ENCODE peak calls at places on chromosomes 4 and X, in five cellular contexts. V, E, Z, R and W are unnamed samples. For H3K9me3 and H3K4me1, the result is how much of the 10 kb centered on the place peaks cover.

GRCh38 chrX:47190445-47191269 is 3.0 kb upstream of the UBA1 start:
- DNase-seq in R (peak), E (peak), Z (peak), V (peak), W (peak)

GRCh38 chrX:134520860-134521390 is 61.0 kb downstream of the HPRT1 start:
- DNase-seq in Z (peak), R (no peak), V (peak), E (peak), W (no peak)

GRCh38 chr4:76677571-76678326 is 220.2 kb downstream of the SOWAHB start:
- DNase-seq in R (no peak), V (no peak), E (no peak), Z (no peak), W (peak)

GRCh38 chr4:153792893-153793227 is 4.0 kb upstream of the SFRP2 start:
- DNase-seq in R (no peak), Z (no peak), E (no peak), V (no peak), W (no peak)

GRCh38 chr4:173448557-173448918 is 49.6 kb upstream of the SCRG1 start:
- DNase-seq in R (no peak), E (peak), V (no peak), Z (no peak), W (no peak)

GRCh38 chr4:89364559-89364958 is 57.0 kb upstream of the GPRIN3 start:
- DNase-seq in V (no peak), R (no peak), E (no peak), Z (no peak), W (no peak)

GRCh38 chrX:116232833-116233232 is 62.3 kb downstream of the AGTR2 start:
- DNase-seq in R (no peak), E (peak), Z (no peak), V (no peak), W (no peak)

GRCh38 chr4:21948347-21949072 is at the start of gene KCNIP4:
- DNase-seq in E (peak), V (no peak), Z (peak), R (peak), W (peak)

GRCh38 chr4:96677499-96677898 is 837.6 kb downstream of the PDHA2 start:
- DNase-seq in Z (no peak), R (no peak), E (no peak), V (no peak), W (no peak)

GRCh38 chrX:72270316-72270866 is 6.7 kb downstream of the RPS4X start:
- DNase-seq in V (no peak), R (no peak), Z (no peak), E (no peak), W (no peak)

GRCh38 chrX:70166601-70167590 is 10.4 kb upstream of the DGAT2L6 start:
- DNase-seq in Z (no peak), R (no peak), V (no peak), E (peak), W (no peak)

GRCh38 chrX:10549280-10549679 is 71.1 kb downstream of the MID1 start:
- DNase-seq in R (no peak), Z (peak), V (peak), E (no peak), W (no peak)

GRCh38 chr4:48746608-48747374 is 33.3 kb downstream of the FRYL start:
- DNase-seq in Z (no peak), V (no peak), R (no peak), E (no peak), W (no peak)

GRCh38 chr4:64718091-64718490 is 308.8 kb upstream of the TECRL start:
- DNase-seq in E (peak), V (no peak), Z (no peak), R (no peak), W (no peak)

GRCh38 chrX:21479695-21480280 is 105.6 kb downstream of the CNKSR2 start:
- DNase-seq in E (peak), R (no peak), V (no peak), Z (no peak), W (no peak)

GRCh38 chr4:82145850-82146249 is 227.9 kb downstream of the HNRNPD start:
- DNase-seq in R (no peak), E (no peak), Z (no peak), V (no peak), W (no peak)

GRCh38 chrX:40068048-40068447 is 29.7 kb downstream of the BCOR start:
- DNase-seq in V (no peak), R (no peak), E (peak), Z (no peak), W (no peak)

GRCh38 chrX:73877687-73878086 is 314.7 kb downstream of the CHIC1 start:
- DNase-seq in Z (no peak), E (no peak), V (no peak), R (no peak), W (no peak)

GRCh38 chrX:45591650-45592049 is 391.0 kb upstream of the DIPK2B start:
- DNase-seq in Z (no peak), R (no peak), V (no peak), E (no peak), W (no peak)

GRCh38 chr4:156734965-156735895 is 236.4 kb downstream of the PDGFC start:
- DNase-seq in V (no peak), R (no peak), Z (no peak), E (peak), W (no peak)

GRCh38 chr4:83536649-83537352 is 893 bp downstream of the GPAT3 start:
- DNase-seq in V (no peak), E (peak), Z (peak), R (no peak), W (no peak)

GRCh38 chrX:13220916-13221315 is 98.9 kb downstream of the ATXN3L start:
- DNase-seq in R (no peak), E (peak), Z (no peak), V (no peak), W (no peak)

GRCh38 chr4:184376136-184376838 is 98.1 kb downstream of the IRF2 start:
- DNase-seq in R (no peak), V (no peak), E (no peak), Z (no peak), W (no peak)
- H3K9me3 ChIP-seq in R (under half), V (under half), E (under half), Z (under half), W (under half)

DNA sequence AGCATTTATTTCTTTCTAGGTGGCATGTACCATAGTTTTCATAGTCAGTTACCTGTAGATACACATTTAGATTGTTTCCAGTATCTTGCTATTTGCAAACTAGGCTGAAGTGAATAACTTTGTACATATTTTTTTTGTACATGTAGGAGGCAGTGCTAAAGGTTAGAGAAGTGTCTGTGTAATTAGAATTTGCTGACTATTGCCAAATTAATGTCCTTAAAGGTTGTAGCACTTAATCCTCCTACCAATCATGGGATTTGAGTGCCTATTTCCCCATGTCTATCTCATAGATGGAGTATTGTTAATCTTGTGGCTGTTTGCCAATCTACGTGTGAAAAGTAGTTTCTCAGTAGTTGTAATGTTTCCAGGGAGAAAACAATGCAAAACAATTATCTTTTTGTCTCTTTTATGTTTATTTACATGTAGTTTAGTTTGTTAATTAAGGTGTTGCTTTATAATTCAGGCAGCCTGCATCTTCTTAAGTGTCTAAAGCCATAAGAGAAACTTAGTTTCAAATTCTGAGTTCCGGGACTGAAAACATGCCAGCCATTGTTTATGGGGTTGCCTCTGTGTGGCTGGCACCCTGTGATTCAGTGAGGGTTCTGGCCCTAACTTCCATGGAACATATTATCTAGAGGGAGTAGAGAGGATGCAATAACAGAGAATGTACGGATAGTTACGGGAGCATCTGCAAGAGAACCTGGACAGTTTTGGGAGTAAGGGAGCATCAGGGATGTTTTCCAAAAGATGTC is 142.4 kb downstream of the KLHL8 start:
- DNase-seq in R (no peak), V (no peak), E (peak), Z (no peak), W (no peak)
- H3K4me3 ChIP-seq in R (no peak), V (no peak), E (peak), Z (no peak), W (no peak)

GRCh38 chr4:56977321-56978012 is at the start of gene NOA1:
- DNase-seq in V (peak), E (peak), R (peak), Z (peak), W (peak)

GRCh38 chr4:56978750-56979303 is at the start of gene POLR2B:
- DNase-seq in Z (peak), V (peak), R (peak), E (peak), W (peak)

GRCh38 chr4:56981795-56982201 is 3.1 kb downstream of the POLR2B start:
- DNase-seq in Z (no peak), R (no peak), E (peak), V (no peak), W (no peak)

GRCh38 chr4:56976878-56977320 is 507 bp downstream of the NOA1 start:
- DNase-seq in R (peak), Z (peak), E (peak), V (peak), W (peak)

GRCh38 chr4:56979674-56980073 is 978 bp downstream of the POLR2B start:
- DNase-seq in V (peak), R (no peak), Z (peak), E (peak), W (peak)
- H3K4me1 ChIP-seq in V (under half), R (under half), Z (under half), E (under half), W (under half)

GRCh38 chr4:206054-206453 is 81.8 kb downstream of the ZNF718 start:
- DNase-seq in Z (no peak), R (no peak), E (no peak), V (no peak), W (no peak)
- H3K9me3 ChIP-seq in Z (under half), R (under half), E (under half), V (under half), W (under half)

DNA sequence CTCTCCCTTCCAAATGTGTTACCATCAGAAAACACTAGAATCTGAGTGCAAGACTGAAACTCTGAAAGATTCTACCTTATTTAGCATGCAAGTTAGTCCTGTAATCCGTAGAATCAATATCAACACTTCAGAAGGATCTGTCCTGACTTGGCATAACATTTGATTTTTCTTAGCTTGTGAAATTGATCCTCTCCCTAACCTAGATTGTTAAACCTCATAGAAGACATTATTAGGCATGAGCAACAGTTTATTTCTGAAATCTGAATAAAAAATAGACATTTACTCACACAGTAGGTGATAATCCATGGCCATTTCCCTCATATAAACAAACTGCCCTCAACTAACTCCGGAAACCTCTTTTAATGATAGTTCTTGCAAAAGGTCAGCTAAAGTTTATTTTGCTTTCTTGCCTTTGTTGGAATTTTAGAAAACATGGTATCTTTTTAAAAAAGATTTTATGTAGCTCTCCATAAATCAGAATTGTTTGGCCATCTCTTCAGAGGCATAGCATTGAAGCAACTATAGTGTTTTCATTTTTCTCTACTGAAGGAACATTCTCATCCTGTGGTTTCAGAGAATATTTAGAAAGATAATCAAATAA is 38.6 kb upstream of the PDLIM5 start:
- DNase-seq in E (peak), R (no peak), Z (no peak), V (no peak), W (no peak)
- H3K4me3 ChIP-seq in E (peak), R (no peak), Z (no peak), V (no peak), W (no peak)

GRCh38 chr4:87014284-87014782 is 79.5 kb downstream of the AFF1 start:
- DNase-seq in E (peak), R (no peak), V (no peak), Z (no peak), W (no peak)

GRCh38 chr4:87018751-87019150 is 83.9 kb downstream of the AFF1 start:
- DNase-seq in E (no peak), Z (no peak), V (no peak), R (no peak), W (no peak)

GRCh38 chr4:87019243-87019817 is 84.5 kb downstream of the AFF1 start:
- DNase-seq in V (no peak), E (no peak), Z (no peak), R (no peak), W (no peak)

GRCh38 chr4:87019898-87020297 is 85.1 kb downstream of the AFF1 start:
- DNase-seq in V (no peak), E (no peak), R (no peak), Z (no peak), W (no peak)

DNA sequence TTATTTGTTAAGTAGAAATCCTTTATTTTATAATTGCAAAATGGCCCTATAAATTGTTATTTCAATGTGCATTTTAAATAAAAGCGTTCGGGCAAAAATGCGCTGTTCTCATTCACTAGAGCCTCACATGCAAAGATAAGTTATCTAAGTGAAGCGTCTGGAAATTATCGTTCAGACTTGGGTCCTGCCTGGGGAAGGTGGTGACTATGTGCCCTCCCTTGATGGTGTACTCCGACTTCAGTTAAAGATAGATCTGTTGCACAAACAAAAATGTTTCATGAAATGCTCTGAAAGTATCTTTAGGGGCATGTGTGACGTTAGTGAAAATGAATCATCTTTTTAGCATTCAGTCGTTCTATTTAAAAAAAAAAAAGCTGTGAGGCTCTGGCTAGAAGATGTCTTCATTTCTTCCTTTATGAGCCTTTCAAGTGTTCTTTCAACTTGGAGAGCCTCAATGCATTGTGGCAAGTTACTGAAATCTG is 82.8 kb downstream of the AFF1 start:
- DNase-seq in V (no peak), Z (no peak), E (peak), R (no peak), W (no peak)
- H3K4me1 ChIP-seq in V (under half), Z (half or more), E (under half), R (half or more), W (under half)

DNA sequence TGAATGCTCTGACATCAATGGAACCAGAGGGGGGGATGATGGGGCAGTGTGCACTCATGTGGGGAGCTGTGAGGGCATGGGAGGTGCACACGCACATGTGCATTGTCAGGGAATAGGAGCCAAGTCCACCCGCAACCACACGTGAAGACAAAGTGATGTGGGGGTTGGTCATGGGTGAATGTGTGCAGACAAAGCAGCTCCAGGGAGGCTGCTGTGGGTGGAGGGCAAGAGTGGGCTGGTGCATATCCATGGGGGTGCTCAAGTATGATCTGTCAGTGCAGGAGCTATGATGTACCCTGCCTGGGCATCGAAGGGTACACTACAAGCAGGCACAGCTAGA is 301.9 kb downstream of the TEX13C start:
- DNase-seq in E (no peak), V (no peak), Z (no peak), R (no peak), W (no peak)
- H3K9me3 ChIP-seq in E (under half), V (under half), Z (under half), R (under half), W (under half)

GRCh38 chr4:148444296-148445070 is 2.3 kb upstream of the NR3C2 start:
- DNase-seq in Z (peak), R (peak), V (peak), E (peak), W (peak)
- H3K4me3 ChIP-seq in Z (peak), R (peak), V (peak), E (peak), W (peak)

GRCh38 chrX:19751068-19751467 is 136.3 kb downstream of the SH3KBP1 start:
- DNase-seq in Z (no peak), R (no peak), E (peak), V (no peak), W (no peak)
- H3K4me1 ChIP-seq in Z (under half), R (under half), E (under half), V (under half), W (under half)

GRCh38 chr4:135838889-135839288 is 1637.3 kb upstream of the PABPC4L start:
- DNase-seq in Z (no peak), E (no peak), V (no peak), R (no peak), W (no peak)
- H3K9me3 ChIP-seq in Z (under half), E (under half), V (under half), R (under half), W (under half)